ENCODE peak calls at places on chromosomes 3 and 15, in five cellular contexts. H, O, N, X and T are unnamed samples. For H3K4me1, the result is how much of the 10 kb centered on the place peaks cover.

GRCh38 chr15:62739507-62739906 is 303.0 kb upstream of the TPM1 start:
- DNase-seq in H (no peak), N (no peak), X (peak), O (no peak), T (no peak)

GRCh38 chr3:50885491-50885890 is 210.8 kb downstream of the DOCK3 start:
- DNase-seq in O (no peak), X (peak), N (no peak), H (no peak), T (no peak)

GRCh38 chr3:120853416-120853815 is 54.6 kb upstream of the STXBP5L start:
- DNase-seq in H (no peak), N (no peak), O (no peak), X (no peak), T (no peak)

GRCh38 chr15:43214592-43215295 is 6.1 kb downstream of the EPB42 start:
- DNase-seq in H (no peak), O (no peak), N (no peak), X (no peak), T (no peak)

GRCh38 chr3:25472747-25473146 is 44.7 kb downstream of the RARB start:
- DNase-seq in N (no peak), X (no peak), H (no peak), O (no peak), T (no peak)

GRCh38 chr15:63353887-63354286 is 27.8 kb downstream of the CA12 start:
- DNase-seq in O (no peak), X (no peak), H (no peak), N (no peak), T (no peak)

GRCh38 chr15:60412807-60413597 is 15.2 kb upstream of the ANXA2 start:
- DNase-seq in N (no peak), O (no peak), X (no peak), H (no peak), T (no peak)

GRCh38 chr3:192080336-192080735 is 619.4 kb downstream of the PYDC2 start:
- DNase-seq in X (no peak), N (no peak), H (no peak), O (no peak), T (no peak)

GRCh38 chr3:9742560-9742959 is 7.2 kb upstream of the OGG1 start:
- DNase-seq in O (no peak), N (no peak), X (no peak), H (no peak), T (no peak)

GRCh38 chr3:126679318-126679751 is 24.4 kb upstream of the TXNRD3 start:
- DNase-seq in O (peak), N (peak), H (peak), X (peak), T (peak)

GRCh38 chr3:10970306-10970979 is 22.1 kb upstream of the SLC6A1 start:
- DNase-seq in H (no peak), X (no peak), O (no peak), N (no peak), T (no peak)

GRCh38 chr3:15284121-15284889 is 48.1 kb downstream of the SH3BP5 start:
- DNase-seq in O (no peak), H (no peak), X (no peak), N (no peak), T (peak)

GRCh38 chr15:31457631-31458526 is 131.2 kb downstream of the KLF13 start:
- DNase-seq in N (peak), O (no peak), X (peak), H (no peak), T (no peak)

GRCh38 chr3:14467723-14468620 is 65.6 kb downstream of the SLC6A6 start:
- DNase-seq in O (peak), X (no peak), H (no peak), N (no peak), T (no peak)

GRCh38 chr3:69772152-69772867 is 33.0 kb downstream of the MITF start:
- DNase-seq in N (no peak), H (no peak), X (no peak), O (no peak), T (no peak)

GRCh38 chr3:183427206-183428139 is 946 bp downstream of the MCF2L2 start:
- DNase-seq in H (no peak), X (no peak), O (no peak), N (no peak), T (no peak)

GRCh38 chr3:127074900-127075360 is 92.0 kb downstream of the PLXNA1 start:
- DNase-seq in N (peak), H (peak), O (no peak), X (peak), T (no peak)

GRCh38 chr15:100464895-100465294 is 63.9 kb downstream of the CERS3 start:
- DNase-seq in H (no peak), N (no peak), O (no peak), X (no peak), T (no peak)

GRCh38 chr15:59396211-59396610 is 23.5 kb upstream of the MYO1E start:
- DNase-seq in H (no peak), X (no peak), N (no peak), O (no peak), T (no peak)

GRCh38 chr3:53775018-53775417 is 71.2 kb downstream of the CHDH start:
- DNase-seq in H (no peak), O (no peak), X (no peak), N (no peak), T (no peak)

GRCh38 chr15:32904448-32904847 is 186.6 kb downstream of the GREM1 start:
- DNase-seq in N (no peak), X (no peak), O (no peak), H (no peak), T (no peak)
- H3K4me1 ChIP-seq in N (under half), X (under half), O (under half), H (under half), T (under half)

DNA sequence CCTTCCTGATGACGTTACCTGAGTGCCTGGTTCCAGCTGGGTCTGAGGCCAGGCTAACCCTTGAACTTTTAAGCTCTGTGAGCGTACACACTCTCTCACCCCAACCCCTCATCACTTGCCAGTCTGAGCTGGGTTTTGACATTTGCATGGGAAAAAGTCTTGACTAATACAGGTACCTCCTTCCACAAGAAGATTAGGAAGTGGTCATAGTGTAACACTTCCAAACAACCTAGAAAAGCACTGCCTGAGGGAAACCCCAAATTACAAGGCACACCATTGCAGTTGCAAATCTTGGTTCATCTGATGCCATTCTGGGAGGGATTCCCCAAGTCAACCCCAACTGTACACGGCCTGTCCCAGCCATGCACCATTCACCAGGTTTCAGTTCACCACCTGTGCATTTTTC is 499.8 kb downstream of the FOXP1 start:
- DNase-seq in X (no peak), N (no peak), H (no peak), O (no peak), T (no peak)
- H3K27ac ChIP-seq in X (no peak), N (no peak), H (no peak), O (no peak), T (no peak)

DNA sequence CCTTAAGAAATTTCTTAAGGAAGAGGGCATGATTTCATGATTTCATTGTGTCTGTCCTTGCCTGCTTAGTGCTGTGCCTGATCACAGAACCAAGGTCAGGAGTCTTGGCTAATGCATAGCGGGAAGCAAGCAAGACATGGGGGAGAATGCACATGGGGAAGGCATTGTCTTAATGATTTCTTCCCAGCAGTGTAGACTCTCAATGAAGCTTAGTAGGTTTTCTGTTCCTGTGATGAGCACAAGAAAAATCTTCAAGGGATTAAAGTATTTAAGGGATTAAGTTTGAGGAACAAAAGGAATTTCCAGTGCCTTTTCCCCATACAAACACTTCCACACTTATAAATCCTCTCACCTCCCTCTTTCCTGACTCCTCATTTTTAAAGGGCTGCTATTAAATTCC is 46.9 kb upstream of the SEMA6D start:
- DNase-seq in H (no peak), N (no peak), X (no peak), O (no peak), T (no peak)
- H3K4me1 ChIP-seq in H (under half), N (under half), X (under half), O (under half), T (under half)

DNA sequence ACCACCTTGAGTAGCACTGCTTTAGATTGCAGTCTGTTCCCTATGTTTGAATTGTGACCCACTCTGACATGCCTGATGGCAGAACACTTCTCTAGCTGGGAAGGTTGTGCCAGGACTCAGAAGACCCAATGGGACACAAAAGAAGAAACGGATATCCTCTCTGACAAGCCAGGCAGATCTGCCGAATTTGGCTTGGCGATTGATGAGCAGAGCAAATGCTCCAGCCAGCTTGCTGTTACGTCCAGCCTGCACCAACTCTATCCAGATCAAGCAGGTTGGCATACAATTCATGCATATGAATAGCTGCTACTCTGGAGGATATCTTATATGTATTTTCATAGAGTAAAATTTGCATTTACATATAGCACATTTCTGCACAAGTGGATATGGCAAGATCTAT is 102.9 kb downstream of the PEX5L start:
- DNase-seq in H (no peak), N (no peak), X (no peak), O (no peak), T (no peak)
- H3K27ac ChIP-seq in H (no peak), N (no peak), X (no peak), O (no peak), T (no peak)

DNA sequence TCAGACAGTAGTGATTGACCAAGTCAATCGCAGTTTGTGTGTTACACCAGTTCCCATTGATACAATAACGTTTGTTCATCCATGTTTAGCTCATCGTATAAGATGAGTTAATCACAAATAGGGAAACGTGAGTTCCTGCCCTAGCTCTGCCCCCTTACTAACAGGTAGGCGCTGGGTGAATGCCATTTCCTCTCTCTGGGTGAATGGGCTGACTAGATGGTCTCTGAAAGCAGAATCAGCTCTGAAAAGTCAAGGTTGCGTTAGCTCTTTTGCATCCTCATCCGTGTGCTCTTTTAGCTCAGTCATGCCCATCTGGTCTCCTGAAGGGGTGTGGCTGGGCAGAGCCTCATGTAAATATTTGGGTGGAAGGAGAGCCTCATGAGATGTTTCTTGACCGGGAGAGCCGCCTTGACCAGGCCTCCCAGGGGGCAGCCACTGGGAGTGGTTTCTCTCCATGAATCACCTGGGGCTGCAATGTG is 108.2 kb upstream of the RASGRP1 start:
- DNase-seq in N (no peak), O (no peak), X (no peak), H (no peak), T (no peak)
- H3K4me1 ChIP-seq in N (under half), O (half or more), X (under half), H (under half), T (under half)